ENCODE peak calls at places on chromosomes 5 and 9, in six cellular contexts. D is stomach, B is brain microvascular endothelial cell, O is cardiac fibroblast, S is lung, G is astrocyte of the spinal cord. E is an unnamed sample.

GRCh38 chr9:93673271-93673843 is 97.0 kb downstream of the PHF2 start:
- DNase-seq in D (peak), S (no peak), B (no peak), O (no peak), G (no peak), E (no peak)

GRCh38 chr5:154505567-154505966 is 27.5 kb upstream of the HAND1 start:
- DNase-seq in B (no peak), D (no peak), O (no peak), G (no peak), S (no peak), E (no peak)

GRCh38 chr5:167049043-167049663 is 1242.3 kb upstream of the WWC1 start:
- DNase-seq in O (peak), G (peak), D (peak), B (peak), S (no peak), E (peak)

GRCh38 chr9:257957-258356 is 43.3 kb downstream of the DOCK8 start:
- DNase-seq in O (no peak), B (no peak), G (no peak), S (no peak), D (no peak), E (no peak)

GRCh38 chr9:3331801-3332200 is 194.0 kb downstream of the RFX3 start:
- DNase-seq in B (peak), O (no peak), D (no peak), G (no peak), S (no peak), E (no peak)

GRCh38 chr9:133768371-133768858 is 30.3 kb upstream of the SARDH start:
- DNase-seq in G (no peak), B (no peak), D (peak), S (no peak), O (no peak), E (no peak)

GRCh38 chr5:6730807-6731206 is 17.6 kb downstream of the TENT4A start:
- DNase-seq in S (no peak), O (no peak), B (no peak), G (no peak), D (no peak), E (no peak)

GRCh38 chr9:81737871-81738507 is 48.6 kb upstream of the TLE1 start:
- DNase-seq in G (peak), S (peak), B (peak), D (peak), O (peak), E (peak)

GRCh38 chr5:38845555-38846378 is at the start of gene OSMR:
- DNase-seq in G (peak), D (peak), O (peak), B (peak), S (peak), E (peak)

GRCh38 chr5:14450055-14450524 is 131.5 kb upstream of the OTULINL start:
- DNase-seq in D (no peak), S (no peak), O (peak), G (peak), B (peak), E (no peak)

GRCh38 chr5:112154940-112155686 is 264.0 kb downstream of the EPB41L4A start:
- DNase-seq in D (no peak), S (no peak), B (peak), G (no peak), O (peak), E (no peak)

GRCh38 chr5:125412051-125412560 is 665.7 kb upstream of the ZNF608 start:
- DNase-seq in B (peak), G (peak), D (no peak), S (no peak), O (peak), E (peak)

GRCh38 chr5:87827561-87827960 is 414.8 kb upstream of the CCNH start:
- DNase-seq in S (no peak), B (no peak), O (no peak), D (no peak), G (peak), E (no peak)

GRCh38 chr9:99967457-99967856 is 61.0 kb downstream of the STX17 start:
- DNase-seq in O (no peak), B (no peak), S (no peak), G (no peak), D (no peak), E (no peak)

GRCh38 chr5:78628260-78629024 is 20.1 kb downstream of the LHFPL2 start:
- DNase-seq in O (no peak), S (no peak), D (no peak), B (no peak), G (no peak), E (no peak)

GRCh38 chr5:109411627-109412026 is 1.9 kb upstream of the PJA2 start:
- DNase-seq in G (peak), S (no peak), B (peak), D (no peak), O (peak), E (peak)

GRCh38 chr5:156094001-156094400 is 233.0 kb upstream of the SGCD start:
- DNase-seq in S (no peak), D (no peak), G (no peak), B (no peak), O (no peak), E (no peak)

GRCh38 chr9:96574931-96575351 is 44.7 kb downstream of the CDC14B start:
- DNase-seq in S (no peak), D (no peak), O (no peak), G (no peak), B (no peak), E (no peak)
- H3K4me3 ChIP-seq in S (no peak), D (no peak), O (no peak), G (no peak), B (no peak), E (no peak)

GRCh38 chr9:91181541-91181940 is 180.2 kb downstream of the AUH start:
- DNase-seq in O (no peak), D (peak), S (peak), B (no peak), G (no peak), E (no peak)

GRCh38 chr9:91180930-91181268 is 180.8 kb downstream of the AUH start:
- DNase-seq in G (no peak), D (no peak), B (no peak), S (peak), O (no peak), E (no peak)

GRCh38 chr9:91182831-91183230 is 178.9 kb downstream of the AUH start:
- DNase-seq in S (no peak), O (no peak), G (no peak), D (peak), B (no peak), E (no peak)

GRCh38 chr9:91180240-91180929 is 181.3 kb downstream of the AUH start:
- DNase-seq in S (peak), B (no peak), D (peak), G (no peak), O (no peak), E (no peak)

GRCh38 chr9:91182429-91182828 is 179.3 kb downstream of the AUH start:
- DNase-seq in S (peak), B (no peak), D (peak), G (no peak), O (peak), E (no peak)
- TF ChIP-seq CTCF in S (no peak), B (no peak), D (no peak), G (no peak), O (no peak), E (peak)

DNA sequence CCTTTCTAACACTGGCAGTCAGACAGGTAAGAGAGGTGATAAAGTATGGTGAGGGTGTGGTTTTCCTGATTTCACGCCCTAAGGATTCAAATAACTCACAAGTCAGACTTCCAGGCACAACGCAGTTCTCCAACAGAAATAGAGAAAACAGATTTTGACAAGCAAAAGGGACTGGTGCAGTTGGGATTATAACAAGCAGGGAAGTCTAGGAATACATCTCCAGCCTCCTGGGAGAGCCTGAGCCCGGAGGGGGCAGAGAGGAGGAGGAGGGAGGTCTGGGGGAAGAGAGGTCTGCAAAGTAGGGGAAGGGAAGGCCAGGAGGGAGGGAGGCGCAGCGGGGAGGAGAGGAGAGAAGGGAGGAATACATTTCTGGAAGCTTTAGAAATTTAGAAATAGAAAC is 1.6 kb downstream of the CMBL start:
- DNase-seq in D (no peak), O (no peak), S (no peak), B (no peak), G (no peak), E (no peak)
- H3K4me3 ChIP-seq in D (peak), O (no peak), S (no peak), B (no peak), G (peak), E (peak)

GRCh38 chr5:16666861-16667481 is 50.2 kb upstream of the RETREG1 start:
- DNase-seq in B (no peak), O (peak), D (peak), S (no peak), G (peak), E (no peak)
- TF ChIP-seq CTCF in B (peak), O (peak), D (no peak), S (no peak), G (peak), E (peak)

GRCh38 chr9:14346826-14347407 is 33.0 kb upstream of the NFIB start:
- DNase-seq in B (no peak), D (no peak), S (no peak), O (peak), G (no peak), E (no peak)
- H3K4me3 ChIP-seq in B (peak), D (peak), S (no peak), O (peak), G (peak), E (peak)

GRCh38 chr5:131533844-131534243 is 101.2 kb downstream of the RAPGEF6 start:
- DNase-seq in G (no peak), D (no peak), O (no peak), S (no peak), B (no peak), E (no peak)
- TF ChIP-seq CTCF in G (peak), D (no peak), O (peak), S (no peak), B (peak), E (peak)

GRCh38 chr5:37111426-37112382 is 137.5 kb downstream of the CPLANE1 start:
- DNase-seq in S (no peak), O (no peak), G (no peak), D (no peak), B (no peak), E (no peak)
- H3K4me3 ChIP-seq in S (no peak), O (no peak), G (no peak), D (no peak), B (no peak), E (no peak)

GRCh38 chr9:7935666-7936065 is 136.1 kb upstream of the DMAC1 start:
- DNase-seq in G (peak), B (no peak), O (no peak), D (no peak), S (no peak), E (no peak)

GRCh38 chr9:7938092-7938491 is 138.5 kb upstream of the DMAC1 start:
- DNase-seq in S (no peak), G (no peak), B (no peak), O (no peak), D (no peak), E (no peak)

GRCh38 chr9:7936201-7936600 is 136.6 kb upstream of the DMAC1 start:
- DNase-seq in G (no peak), B (no peak), D (no peak), O (no peak), S (no peak), E (no peak)

GRCh38 chr9:7937018-7937417 is 137.4 kb upstream of the DMAC1 start:
- DNase-seq in B (no peak), O (no peak), G (no peak), S (no peak), D (no peak), E (no peak)
- TF ChIP-seq CTCF in B (no peak), O (no peak), G (no peak), S (no peak), D (no peak), E (no peak)

E was measured in epithelial cell of proximal tubule.